ENCODE peak calls at places on chromosomes 11 and 22, in four cellular contexts. One of them, this sample, is unnamed.

GRCh38 chr11:13016415-13016814 is 7.3 kb downstream of the RASSF10 start:
- DNase-seq in K562: peak
- DNase-seq in GM12878: no peak
- DNase-seq in HepG2: no peak
- DNase-seq in this sample: no peak

GRCh38 chr11:19879309-19880087 is 166.9 kb downstream of the NAV2 start:
- DNase-seq in HepG2: no peak
- DNase-seq in GM12878: no peak
- DNase-seq in K562: no peak
- DNase-seq in this sample: no peak

GRCh38 chr22:38397189-38398097 is 57.6 kb downstream of the KCNJ4 start:
- DNase-seq in GM12878: no peak
- DNase-seq in K562: peak
- DNase-seq in HepG2: no peak
- DNase-seq in this sample: peak

GRCh38 chr11:116787436-116787785 is 412 bp downstream of the ZPR1 start:
- DNase-seq in GM12878: no peak
- DNase-seq in K562: no peak
- DNase-seq in HepG2: no peak
- DNase-seq in this sample: no peak

GRCh38 chr22:17984114-17984513 is 40.2 kb downstream of the MICAL3 start:
- DNase-seq in K562: no peak
- DNase-seq in HepG2: no peak
- DNase-seq in GM12878: no peak
- DNase-seq in this sample: no peak

GRCh38 chr11:110123003-110123402 is 29.8 kb downstream of the ZC3H12C start:
- DNase-seq in GM12878: no peak
- DNase-seq in HepG2: no peak
- DNase-seq in K562: peak
- DNase-seq in this sample: no peak

GRCh38 chr11:32809313-32809712 is 14.9 kb upstream of the CCDC73 start:
- DNase-seq in K562: peak
- DNase-seq in HepG2: peak
- DNase-seq in GM12878: no peak
- DNase-seq in this sample: peak

GRCh38 chr11:10651579-10652361 is 41.8 kb downstream of the IRAG1 start:
- DNase-seq in K562: no peak
- DNase-seq in HepG2: no peak
- DNase-seq in GM12878: no peak
- DNase-seq in this sample: no peak

GRCh38 chr11:35723493-35724284 is 61.1 kb downstream of the TRIM44 start:
- DNase-seq in K562: no peak
- DNase-seq in HepG2: no peak
- DNase-seq in GM12878: no peak
- DNase-seq in this sample: no peak

GRCh38 chr11:115737875-115738274 is 233.7 kb upstream of the CADM1 start:
- DNase-seq in HepG2: no peak
- DNase-seq in GM12878: no peak
- DNase-seq in K562: no peak
- DNase-seq in this sample: no peak

GRCh38 chr11:107182983-107183382 is 164.7 kb upstream of the GUCY1A2 start:
- DNase-seq in GM12878: no peak
- DNase-seq in HepG2: no peak
- DNase-seq in K562: no peak
- DNase-seq in this sample: no peak

GRCh38 chr11:70865356-70865755 is 387.0 kb downstream of the SHANK2 start:
- DNase-seq in HepG2: no peak
- DNase-seq in GM12878: no peak
- DNase-seq in K562: no peak
- DNase-seq in this sample: no peak

GRCh38 chr11:17532814-17533213 is 11.4 kb downstream of the USH1C start:
- DNase-seq in HepG2: peak
- DNase-seq in K562: no peak
- DNase-seq in GM12878: no peak
- DNase-seq in this sample: no peak

GRCh38 chr22:24186352-24186740 is 5.1 kb downstream of the SUSD2 start:
- DNase-seq in GM12878: no peak
- DNase-seq in HepG2: no peak
- DNase-seq in K562: no peak
- DNase-seq in this sample: no peak

GRCh38 chr11:102589047-102589459 is 36.1 kb downstream of the MMP20 start:
- DNase-seq in GM12878: peak
- DNase-seq in HepG2: no peak
- DNase-seq in K562: no peak
- DNase-seq in this sample: no peak

GRCh38 chr22:48496987-48497650 is 1330.6 kb downstream of the BRD1 start:
- DNase-seq in GM12878: no peak
- DNase-seq in K562: no peak
- DNase-seq in HepG2: no peak
- DNase-seq in this sample: peak

GRCh38 chr11:28679795-28680194 is 571.6 kb downstream of the METTL15 start:
- DNase-seq in GM12878: no peak
- DNase-seq in HepG2: no peak
- DNase-seq in K562: no peak
- DNase-seq in this sample: no peak

GRCh38 chr22:44752285-44753188 is at the start of gene ARHGAP8:
- DNase-seq in K562: no peak
- DNase-seq in HepG2: no peak
- DNase-seq in GM12878: no peak
- DNase-seq in this sample: peak

GRCh38 chr11:100639140-100639539 is 47.9 kb upstream of the ARHGAP42 start:
- DNase-seq in K562: no peak
- DNase-seq in HepG2: no peak
- DNase-seq in GM12878: no peak
- DNase-seq in this sample: no peak

GRCh38 chr11:45650166-45651095 is 15.0 kb downstream of the CHST1 start:
- DNase-seq in HepG2: no peak
- DNase-seq in K562: no peak
- DNase-seq in GM12878: no peak
- DNase-seq in this sample: no peak
- TF ChIP-seq MAX in HepG2: no peak
- TF ChIP-seq MAX in K562: no peak
- TF ChIP-seq MAX in GM12878: no peak
- TF ChIP-seq MAX in this sample: no peak

GRCh38 chr11:47783087-47783610 is 16.0 kb upstream of the FNBP4 start:
- DNase-seq in K562: no peak
- DNase-seq in HepG2: no peak
- DNase-seq in GM12878: no peak
- DNase-seq in this sample: no peak

GRCh38 chr11:47788181-47788580 is 21.0 kb upstream of the FNBP4 start:
- DNase-seq in K562: no peak
- DNase-seq in HepG2: no peak
- DNase-seq in GM12878: no peak
- DNase-seq in this sample: no peak

GRCh38 chr11:47791774-47792173 is 24.6 kb upstream of the FNBP4 start:
- DNase-seq in K562: no peak
- DNase-seq in HepG2: no peak
- DNase-seq in GM12878: no peak
- DNase-seq in this sample: no peak

GRCh38 chr11:47784785-47785381 is 17.7 kb upstream of the FNBP4 start:
- DNase-seq in K562: no peak
- DNase-seq in GM12878: no peak
- DNase-seq in HepG2: no peak
- DNase-seq in this sample: no peak

DNA sequence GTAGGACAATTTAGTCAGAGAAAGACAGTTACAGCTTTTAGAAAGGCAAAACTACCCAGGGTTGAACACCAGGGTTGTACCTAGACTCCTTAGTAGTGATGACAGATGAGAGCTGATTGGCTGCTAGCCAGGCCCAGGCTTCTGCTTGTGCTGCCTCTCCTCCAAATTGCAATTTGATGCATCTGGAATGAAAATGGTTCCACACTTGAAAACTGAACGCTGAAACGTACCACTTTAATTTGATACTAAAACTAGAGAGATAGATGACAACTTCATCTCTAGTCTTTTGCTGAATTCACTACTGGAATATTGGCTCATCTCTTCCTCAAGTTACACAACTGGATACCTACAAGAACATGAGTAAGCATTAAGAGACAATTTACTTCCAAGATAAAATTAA is 19.2 kb upstream of the FNBP4 start:
- DNase-seq in K562: peak
- DNase-seq in GM12878: no peak
- DNase-seq in HepG2: no peak
- DNase-seq in this sample: no peak
- TF ChIP-seq CREB1 in K562: no peak
- TF ChIP-seq CREB1 in GM12878: no peak
- TF ChIP-seq CREB1 in HepG2: no peak
- TF ChIP-seq CREB1 in this sample: no peak

DNA sequence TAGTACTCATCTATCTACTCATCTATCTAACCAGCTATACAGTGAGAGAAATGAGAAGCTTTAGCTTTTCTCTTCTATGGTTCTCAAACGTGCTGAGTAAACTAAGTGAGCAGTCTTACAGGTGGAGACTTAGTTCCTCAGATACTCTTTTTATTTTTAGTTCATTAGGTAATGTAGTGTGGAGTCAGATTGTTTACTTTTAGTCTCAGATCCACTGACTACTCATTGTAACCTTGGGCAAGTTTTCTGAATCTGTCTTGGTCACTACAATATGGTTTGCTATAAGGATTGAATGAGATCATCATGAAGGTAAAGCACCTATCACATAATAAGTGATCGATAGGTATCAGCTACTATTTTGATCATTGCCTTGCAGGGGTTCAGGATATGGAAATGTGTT is 160.1 kb downstream of the RAB38 start:
- DNase-seq in HepG2: no peak
- DNase-seq in GM12878: no peak
- DNase-seq in K562: no peak
- DNase-seq in this sample: no peak
- TF ChIP-seq CBFB in HepG2: no peak
- TF ChIP-seq CBFB in GM12878: no peak
- TF ChIP-seq CBFB in K562: no peak
- TF ChIP-seq CBFB in this sample: no peak

DNA sequence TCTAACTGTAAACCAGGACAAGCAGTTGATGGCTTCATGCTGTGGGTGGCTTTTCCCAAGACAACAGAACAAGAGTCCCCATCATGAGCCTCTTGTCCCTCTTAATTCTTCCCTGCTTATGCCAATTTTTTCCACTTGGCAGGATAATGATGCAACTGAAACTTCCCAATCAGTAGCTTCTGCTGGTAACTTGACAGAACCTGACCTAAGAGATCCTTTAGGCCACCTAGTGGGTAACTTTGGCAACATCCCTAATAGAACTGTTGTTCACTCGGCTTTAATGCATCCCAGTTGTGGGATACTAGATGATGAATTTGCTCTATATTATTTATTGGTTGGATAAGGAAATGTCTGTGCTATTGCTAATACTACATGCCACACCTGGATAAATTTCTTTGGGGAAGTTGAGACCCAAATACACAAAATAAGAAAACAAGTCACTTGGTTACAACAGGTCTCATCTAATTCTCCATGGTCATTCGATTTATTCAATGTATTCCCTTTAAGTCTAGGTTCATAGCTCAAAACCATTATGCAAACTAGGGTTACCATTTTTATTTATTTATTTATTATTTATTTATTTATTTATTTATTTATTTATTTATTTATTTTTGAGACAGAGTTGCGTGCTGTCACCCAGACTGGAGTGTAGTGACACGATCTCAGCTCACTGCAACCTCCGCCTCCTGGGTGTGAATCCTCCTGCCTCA is 41.4 kb upstream of the NFAM1 start:
- DNase-seq in GM12878: no peak
- DNase-seq in K562: peak
- DNase-seq in HepG2: peak
- DNase-seq in this sample: no peak
- TF ChIP-seq MAX in GM12878: no peak
- TF ChIP-seq MAX in K562: no peak
- TF ChIP-seq MAX in HepG2: no peak
- TF ChIP-seq MAX in this sample: no peak

GRCh38 chr22:20022231-20023069 is 1.5 kb downstream of the TANGO2 start:
- DNase-seq in GM12878: no peak
- DNase-seq in K562: no peak
- DNase-seq in HepG2: no peak
- DNase-seq in this sample: no peak

GRCh38 chr22:20019661-20020532 is 1.0 kb upstream of the TANGO2 start:
- DNase-seq in HepG2: no peak
- DNase-seq in GM12878: no peak
- DNase-seq in K562: no peak
- DNase-seq in this sample: no peak

GRCh38 chr22:20023214-20023613 is 2.3 kb downstream of the TANGO2 start:
- DNase-seq in K562: no peak
- DNase-seq in GM12878: no peak
- DNase-seq in HepG2: no peak
- DNase-seq in this sample: no peak

GRCh38 chr22:20020533-20021195 is at the start of gene TANGO2:
- DNase-seq in HepG2: peak
- DNase-seq in K562: peak
- DNase-seq in GM12878: peak
- DNase-seq in this sample: peak

DNA sequence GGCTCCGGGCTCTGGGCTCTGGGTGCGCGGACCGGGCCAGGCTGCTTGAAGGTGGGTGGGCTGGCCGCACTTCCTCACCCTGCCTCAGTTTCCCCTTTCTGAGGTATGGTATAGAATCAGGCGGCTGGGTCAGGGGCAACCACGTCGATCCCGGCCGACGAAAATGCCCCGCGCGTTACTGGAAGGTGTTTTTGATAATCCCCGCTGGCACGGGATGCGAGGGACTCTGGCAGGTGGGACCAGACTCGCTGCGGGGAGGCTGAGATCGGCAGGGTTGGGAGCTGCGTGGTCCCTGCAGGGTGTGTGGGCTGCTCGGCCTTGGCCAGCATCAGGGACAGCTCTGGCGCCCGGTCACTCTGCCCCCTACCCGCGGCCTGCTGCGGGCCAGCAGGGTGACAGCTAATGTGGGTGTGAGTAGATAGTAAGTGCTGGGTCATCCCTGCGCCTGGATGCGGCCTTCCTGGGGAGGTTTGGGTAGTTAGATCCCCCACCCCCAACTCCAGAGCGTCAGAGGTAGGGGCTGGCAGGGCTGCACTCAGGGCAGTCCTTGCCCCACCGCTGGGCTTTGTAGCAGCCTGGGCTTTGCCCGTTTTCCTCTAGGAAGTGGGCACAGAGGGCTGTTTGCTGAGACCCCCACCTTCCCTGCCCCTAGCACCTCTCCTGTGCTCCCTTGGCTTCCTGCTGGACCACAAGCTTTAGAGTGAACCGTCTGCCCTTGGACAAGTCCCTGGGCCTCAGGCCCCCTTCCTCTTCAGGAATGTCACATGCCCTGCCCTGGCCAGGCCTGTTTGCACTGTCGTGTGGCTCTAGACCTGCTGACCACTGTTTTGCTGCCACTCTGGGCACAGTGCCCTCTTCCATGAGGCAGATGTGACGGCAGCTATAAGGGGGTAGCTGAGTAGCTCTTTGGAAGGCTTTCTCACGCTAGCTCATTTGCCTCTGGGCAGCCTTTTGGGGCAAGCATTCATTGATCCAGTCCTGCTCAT is 579 bp downstream of the TANGO2 start:
- DNase-seq in GM12878: no peak
- DNase-seq in HepG2: peak
- DNase-seq in K562: peak
- DNase-seq in this sample: no peak
- TF ChIP-seq CREB1 in GM12878: no peak
- TF ChIP-seq CREB1 in HepG2: no peak
- TF ChIP-seq CREB1 in K562: no peak
- TF ChIP-seq CREB1 in this sample: no peak